ENCODE peak calls at places on chromosomes 7 and 10, in nine cellular contexts. F is hepatocyte; B is choroid plexus epithelial cell; S is RWPE1; M is tibial nerve; W is naive thymus-derived CD4-positive, alpha-beta T cell; J is AG10803; R is astrocyte of the spinal cord; A is hippocampal formation. C is an unnamed sample.

GRCh38 chr10:98242823-98243222 is 25.2 kb downstream of the LOXL4 start:
- DNase-seq in B (peak), F (peak), R (peak), W (no peak), M (no peak), A (no peak), J (peak), S (no peak), C (peak)

GRCh38 chr10:61618388-61618961 is 44.3 kb upstream of the CABCOCO1 start:
- DNase-seq in A (no peak), F (no peak), B (peak), W (no peak), M (no peak), R (peak), S (no peak), J (no peak), C (no peak)

GRCh38 chr7:70582921-70583895 is 548.7 kb upstream of the GALNT17 start:
- DNase-seq in W (no peak), J (no peak), B (no peak), A (no peak), M (no peak), R (no peak), F (no peak), S (no peak), C (no peak)

GRCh38 chr10:30111340-30111980 is 52.1 kb upstream of the JCAD start:
- DNase-seq in W (no peak), M (no peak), A (no peak), J (peak), S (no peak), R (peak), B (peak), F (no peak), C (peak)

GRCh38 chr10:117134084-117135025 is 3.7 kb downstream of the VAX1 start:
- DNase-seq in R (no peak), W (no peak), S (no peak), F (peak), M (no peak), B (no peak), J (no peak), A (peak), C (no peak)

GRCh38 chr10:90905925-90906324 is 15.0 kb downstream of the ANKRD1 start:
- DNase-seq in B (no peak), S (no peak), A (no peak), W (no peak), R (no peak), J (no peak), M (no peak), F (no peak), C (no peak)

GRCh38 chr7:38398725-38399321 is 125.4 kb upstream of the TARP start:
- DNase-seq in A (peak), W (peak), J (peak), S (peak), F (peak), R (peak), B (peak), M (peak), C (peak)

GRCh38 chr7:132999845-133000244 is 82.0 kb downstream of the CHCHD3 start:
- DNase-seq in F (no peak), J (no peak), S (no peak), M (no peak), A (no peak), W (no peak), R (no peak), B (no peak), C (no peak)

GRCh38 chr10:50527438-50528043 is 96.2 kb downstream of the SGMS1 start:
- DNase-seq in W (no peak), J (no peak), A (no peak), F (no peak), R (no peak), B (peak), M (no peak), S (no peak), C (no peak)

GRCh38 chr10:234708-235406 is 99.6 kb downstream of the ZMYND11 start:
- DNase-seq in A (no peak), S (no peak), W (no peak), B (no peak), M (no peak), R (no peak), F (no peak), J (no peak), C (no peak)

GRCh38 chr7:137879357-137880158 is 32.8 kb upstream of the DGKI start:
- DNase-seq in A (no peak), F (no peak), S (peak), B (peak), W (no peak), R (peak), M (no peak), J (peak), C (peak)

GRCh38 chr10:50640238-50640637 is 16.5 kb upstream of the SGMS1 start:
- DNase-seq in B (no peak), W (no peak), J (no peak), F (no peak), M (no peak), R (no peak), S (no peak), A (no peak), C (no peak)

GRCh38 chr10:76117949-76118348 is 686.5 kb downstream of the LRMDA start:
- DNase-seq in S (peak), F (no peak), J (peak), A (no peak), W (no peak), M (no peak), B (no peak), R (peak), C (peak)

C was measured in fibroblast of mammary gland.